ENCODE peak calls at places on chromosomes 4 and X, in four cellular contexts. K is SW480, I is mucosa of descending colon, N is fibroblast of lung. U is an unnamed sample.

GRCh38 chr4:155005395-155006087 is 202.9 kb upstream of the NPY2R start:
- DNase-seq in N (peak), K (peak), I (no peak), U (no peak)

GRCh38 chrX:56503941-56504673 is 59.3 kb upstream of the UBQLN2 start:
- DNase-seq in N (no peak), I (no peak), K (no peak), U (peak)

GRCh38 chr4:142595222-142595871 is 250.8 kb downstream of the INPP4B start:
- DNase-seq in I (no peak), K (no peak), N (no peak), U (no peak)

GRCh38 chr4:37453361-37454262 is 209.1 kb downstream of the NWD2 start:
- DNase-seq in I (peak), N (peak), K (peak), U (no peak)

GRCh38 chr4:174461438-174462106 is 60.7 kb downstream of the HPGD start:
- DNase-seq in I (no peak), N (peak), K (peak), U (no peak)

GRCh38 chrX:152632445-152633097 is 5.1 kb upstream of the GABRQ start:
- DNase-seq in I (no peak), K (peak), N (peak), U (peak)

GRCh38 chr4:90027565-90027964 is 99.6 kb upstream of the CCSER1 start:
- DNase-seq in K (no peak), I (no peak), N (no peak), U (no peak)

GRCh38 chr4:158530391-158530790 is 8.7 kb downstream of the RXFP1 start:
- DNase-seq in K (no peak), I (no peak), N (peak), U (no peak)

GRCh38 chr4:48467891-48468290 is 15.3 kb upstream of the SLC10A4 start:
- DNase-seq in I (no peak), N (no peak), K (no peak), U (no peak)

GRCh38 chr4:113050361-113050760 is 908 bp downstream of the ANK2 start:
- DNase-seq in N (no peak), K (no peak), I (no peak), U (no peak)

GRCh38 chrX:1011632-1012283 is 200.7 kb downstream of the CRLF2 start:
- DNase-seq in I (no peak), K (no peak), N (no peak), U (no peak)

GRCh38 chr4:151158979-151159378 is 59.6 kb downstream of the RPS3A start:
- DNase-seq in I (no peak), N (no peak), K (no peak), U (no peak)

GRCh38 chrX:24260827-24261550 is 52.9 kb downstream of the SUPT20HL2 start:
- DNase-seq in I (no peak), K (no peak), N (peak), U (peak)

GRCh38 chr4:151117371-151117962 is 18.0 kb downstream of the RPS3A start:
- DNase-seq in K (peak), I (no peak), N (peak), U (peak)

GRCh38 chrX:56600141-56600540 is 36.7 kb downstream of the UBQLN2 start:
- DNase-seq in N (peak), I (no peak), K (no peak), U (no peak)

GRCh38 chr4:84814100-84814750 is 152.3 kb downstream of the WDFY3 start:
- DNase-seq in N (peak), K (peak), I (no peak), U (no peak)

GRCh38 chrX:15301924-15302323 is 13.5 kb downstream of the ASB11 start:
- DNase-seq in K (no peak), I (no peak), N (no peak), U (peak)

GRCh38 chr4:172709376-172709775 is 459.2 kb upstream of the GALNT7 start:
- DNase-seq in K (no peak), I (no peak), N (no peak), U (peak)

GRCh38 chr4:37450309-37450708 is 205.8 kb downstream of the NWD2 start:
- DNase-seq in N (no peak), I (no peak), K (no peak), U (no peak)

GRCh38 chr4:14700544-14700943 is 301.7 kb upstream of the CPEB2 start:
- DNase-seq in K (no peak), N (no peak), I (no peak), U (no peak)

GRCh38 chr4:6854098-6854744 is 55.4 kb upstream of the TBC1D14 start:
- DNase-seq in I (no peak), K (no peak), N (no peak), U (no peak)

GRCh38 chr4:139454111-139454600 is at the start of gene RAB33B:
- DNase-seq in K (peak), I (no peak), N (peak), U (peak)

GRCh38 chr4:138449938-138450337 is 207.8 kb upstream of the SLC7A11 start:
- DNase-seq in I (no peak), K (no peak), N (peak), U (no peak)

GRCh38 chr4:40350627-40351227 is 15.6 kb downstream of the CHRNA9 start:
- DNase-seq in N (no peak), I (no peak), K (no peak), U (peak)

GRCh38 chr4:152693875-152694274 is 14.1 kb upstream of the TMEM154 start:
- DNase-seq in N (no peak), I (no peak), K (no peak), U (no peak)

U was measured in Jurkat, Clone E6-1.